ENCODE peak calls at places on chromosomes 6 and 20, in five cellular contexts. A, C, B, Z and Y are unnamed samples.

GRCh38 chr6:28816909-28817807 is 106.6 kb downstream of the TRIM27 start:
- DNase-seq in B (no peak), Z (no peak), C (no peak), A (no peak), Y (no peak)

GRCh38 chr6:107179004-107179403 is 63.7 kb upstream of the BEND3 start:
- DNase-seq in C (no peak), B (no peak), Z (no peak), A (no peak), Y (no peak)

GRCh38 chr20:62367136-62367482 is at the start of gene LAMA5:
- DNase-seq in Z (peak; percentile 63), C (peak; percentile 82), A (peak; percentile 84), B (no peak), Y (peak; percentile 88)

GRCh38 chr6:157779705-157780604 is 43.1 kb upstream of the SNX9 start:
- DNase-seq in A (no peak), C (no peak), Z (no peak), B (no peak), Y (no peak)

GRCh38 chr20:48841196-48841860 is 13.5 kb upstream of the PREX1 start:
- DNase-seq in C (no peak), A (no peak), B (no peak), Z (no peak), Y (no peak)

GRCh38 chr6:149636116-149636515 is 12.4 kb downstream of the KATNA1 start:
- DNase-seq in C (no peak), A (no peak), B (no peak), Z (no peak), Y (no peak)

GRCh38 chr20:57061058-57061900 is 205.2 kb downstream of the BMP7 start:
- DNase-seq in Z (no peak), B (no peak), C (no peak), A (peak; percentile 21), Y (peak; percentile 80)

GRCh38 chr6:53999088-53999755 is 112.0 kb upstream of the MLIP start:
- DNase-seq in C (no peak), Z (no peak), B (no peak), A (no peak), Y (no peak)

GRCh38 chr6:145845557-145845956 is 31.0 kb upstream of the FBXO30 start:
- DNase-seq in A (no peak), Z (no peak), C (no peak), B (no peak), Y (no peak)

GRCh38 chr6:17038316-17038715 is 63.5 kb upstream of the STMND1 start:
- DNase-seq in A (no peak), Z (no peak), C (no peak), B (no peak), Y (no peak)

GRCh38 chr6:36906539-36906938 is 20.8 kb downstream of the C6orf89 start:
- DNase-seq in B (no peak), A (peak; percentile 83), Z (peak; percentile 62), C (peak; percentile 94), Y (no peak)

GRCh38 chr20:9368893-9369292 is 145.5 kb upstream of the LAMP5 start:
- DNase-seq in C (no peak), B (no peak), A (no peak), Z (no peak), Y (no peak)

GRCh38 chr6:31042801-31043200 is 32.5 kb downstream of the MUC22 start:
- DNase-seq in Z (peak; percentile 54), C (peak; percentile 67), A (no peak), B (no peak), Y (no peak)

GRCh38 chr20:36847009-36847709 is 28.8 kb upstream of the TLDC2 start:
- DNase-seq in C (peak; percentile 54), A (no peak), Z (peak; percentile 93), B (peak; percentile 90), Y (peak; percentile 96)

GRCh38 chr6:105135056-105135455 is 44.8 kb downstream of the POPDC3 start:
- DNase-seq in B (no peak), C (no peak), Z (no peak), A (no peak), Y (no peak)

GRCh38 chr6:35058827-35059522 is 82.2 kb downstream of the TCP11 start:
- DNase-seq in A (no peak), Z (no peak), C (no peak), B (no peak), Y (no peak)
- H3K27ac ChIP-seq in A (no peak overlapping the region), Z (no peak overlapping the region), C (no peak overlapping the region), B (no peak overlapping the region), Y (no peak overlapping the region)

GRCh38 chr20:63439866-63440265 is 32.6 kb downstream of the KCNQ2 start:
- DNase-seq in C (no peak), B (no peak), A (no peak), Z (no peak), Y (peak; percentile 79)

GRCh38 chr20:63440366-63440955 is 32.0 kb downstream of the KCNQ2 start:
- DNase-seq in C (no peak), Z (no peak), A (no peak), B (no peak), Y (peak; percentile 86)

GRCh38 chr20:63441136-63441776 is 31.2 kb downstream of the KCNQ2 start:
- DNase-seq in B (no peak), C (no peak), Z (no peak), A (no peak), Y (no peak)

GRCh38 chr20:63443606-63444395 is 28.7 kb downstream of the KCNQ2 start:
- DNase-seq in C (no peak), A (no peak), Z (no peak), B (no peak), Y (peak; percentile 79)

GRCh38 chr20:63441777-63442493 is 30.5 kb downstream of the KCNQ2 start:
- DNase-seq in C (peak; percentile 74), A (no peak), Z (peak; percentile 59), B (no peak), Y (peak; percentile 86)
- TF ChIP-seq CTCF in C (peak; percentile 20), A (peak; percentile 23), Z (peak; percentile 11), B (peak; percentile 45), Y (peak; percentile 50)

DNA sequence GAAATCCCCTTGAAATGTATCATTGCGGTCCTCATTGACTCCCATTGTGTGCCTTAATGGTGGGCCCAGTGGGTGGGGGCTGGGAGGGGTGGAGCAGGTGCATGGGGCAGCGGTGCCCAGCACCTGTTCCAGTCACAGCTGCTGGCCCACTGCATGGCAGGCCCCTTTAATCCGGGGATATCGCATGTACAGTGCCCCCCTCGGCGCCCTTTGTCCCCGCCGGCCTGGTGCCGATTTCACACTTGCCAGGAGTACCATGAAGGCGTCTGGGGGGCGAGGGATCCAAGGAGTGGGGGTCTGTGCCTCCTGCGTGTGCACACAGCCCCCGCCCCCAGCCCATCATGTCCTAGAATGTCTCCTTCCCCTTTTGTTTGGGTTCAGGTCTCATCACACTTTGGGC is 2.8 kb downstream of the SNAI1 start:
- DNase-seq in B (no peak), A (no peak), Z (no peak), C (no peak), Y (no peak)
- H3K4me1 ChIP-seq in B (peaks cover 64% of the 10 kb centered on the region), A (peaks cover 59% of the 10 kb centered on the region), Z (peaks cover 7% of the 10 kb centered on the region), C (peaks cover 15% of the 10 kb centered on the region), Y (peaks cover 8% of the 10 kb centered on the region)

GRCh38 chr20:51799586-51799985 is 2.7 kb downstream of the SALL4 start:
- DNase-seq in Z (no peak), B (no peak), C (no peak), A (no peak), Y (no peak)
- H3K27ac ChIP-seq in Z (no peak overlapping the region), B (no peak overlapping the region), C (peak overlapping the region; percentile 68), A (no peak overlapping the region), Y (no peak overlapping the region)

GRCh38 chr6:64732888-64733287 is 974.1 kb downstream of the EYS start:
- DNase-seq in A (no peak), B (no peak), Z (no peak), C (no peak), Y (no peak)
- TF ChIP-seq CTCF in A (no peak), B (no peak), Z (no peak), C (no peak), Y (peak; percentile 37)